ENCODE peak calls at places on chromosomes 4 and X, in nine cellular contexts. One of them, this sample, is unnamed.

GRCh38 chr4:113077611-113078010 is 28.2 kb downstream of the ANK2 start:
- DNase-seq in SK-N-MC: no peak
- DNase-seq in sigmoid colon: no peak
- DNase-seq in GM12878: no peak
- DNase-seq in HepG2: no peak
- DNase-seq in endothelial cell of umbilical vein: no peak
- DNase-seq in upper lobe of left lung: no peak
- DNase-seq in Panc1: no peak
- DNase-seq in suprapubic skin: no peak
- DNase-seq in this sample: no peak

GRCh38 chrX:38919202-38919601 is 117.9 kb downstream of the MID1IP1 start:
- DNase-seq in SK-N-MC: no peak
- DNase-seq in sigmoid colon: no peak
- DNase-seq in GM12878: peak; percentile 34
- DNase-seq in HepG2: no peak
- DNase-seq in endothelial cell of umbilical vein: no peak
- DNase-seq in upper lobe of left lung: no peak
- DNase-seq in Panc1: no peak
- DNase-seq in suprapubic skin: no peak
- DNase-seq in this sample: no peak

GRCh38 chr4:8709729-8710360 is 117.3 kb downstream of the CPZ start:
- DNase-seq in SK-N-MC: no peak
- DNase-seq in sigmoid colon: peak; percentile 29
- DNase-seq in GM12878: no peak
- DNase-seq in HepG2: no peak
- DNase-seq in endothelial cell of umbilical vein: no peak
- DNase-seq in upper lobe of left lung: no peak
- DNase-seq in Panc1: no peak
- DNase-seq in suprapubic skin: peak; percentile 63
- DNase-seq in this sample: peak; percentile 2

GRCh38 chr4:130233377-130234047 is 1137.6 kb downstream of the C4orf33 start:
- DNase-seq in SK-N-MC: no peak
- DNase-seq in sigmoid colon: no peak
- DNase-seq in GM12878: peak; percentile 35
- DNase-seq in HepG2: no peak
- DNase-seq in endothelial cell of umbilical vein: no peak
- DNase-seq in upper lobe of left lung: no peak
- DNase-seq in Panc1: no peak
- DNase-seq in suprapubic skin: no peak
- DNase-seq in this sample: no peak

GRCh38 chr4:167424338-167425256 is 190.3 kb upstream of the SPOCK3 start:
- DNase-seq in SK-N-MC: no peak
- DNase-seq in sigmoid colon: no peak
- DNase-seq in GM12878: no peak
- DNase-seq in HepG2: no peak
- DNase-seq in endothelial cell of umbilical vein: no peak
- DNase-seq in upper lobe of left lung: peak; percentile 18
- DNase-seq in Panc1: no peak
- DNase-seq in suprapubic skin: no peak
- DNase-seq in this sample: no peak

GRCh38 chr4:166012129-166013078 is 139.4 kb downstream of the TLL1 start:
- DNase-seq in SK-N-MC: no peak
- DNase-seq in sigmoid colon: no peak
- DNase-seq in GM12878: no peak
- DNase-seq in HepG2: no peak
- DNase-seq in endothelial cell of umbilical vein: no peak
- DNase-seq in upper lobe of left lung: no peak
- DNase-seq in Panc1: no peak
- DNase-seq in suprapubic skin: no peak
- DNase-seq in this sample: no peak

GRCh38 chr4:40515398-40516293 is 114.0 kb downstream of the RBM47 start:
- DNase-seq in SK-N-MC: no peak
- DNase-seq in sigmoid colon: no peak
- DNase-seq in GM12878: peak; percentile 95
- DNase-seq in HepG2: peak; percentile 64
- DNase-seq in endothelial cell of umbilical vein: no peak
- DNase-seq in upper lobe of left lung: no peak
- DNase-seq in Panc1: no peak
- DNase-seq in suprapubic skin: no peak
- DNase-seq in this sample: peak; percentile 86

GRCh38 chr4:156378053-156378665 is 424.5 kb upstream of the CTSO start:
- DNase-seq in SK-N-MC: no peak
- DNase-seq in sigmoid colon: no peak
- DNase-seq in GM12878: no peak
- DNase-seq in HepG2: peak; percentile 2
- DNase-seq in endothelial cell of umbilical vein: peak; percentile 56
- DNase-seq in upper lobe of left lung: no peak
- DNase-seq in Panc1: no peak
- DNase-seq in suprapubic skin: no peak
- DNase-seq in this sample: no peak

GRCh38 chrX:290476-291166 is 9.4 kb downstream of the PLCXD1 start:
- DNase-seq in SK-N-MC: no peak
- DNase-seq in sigmoid colon: peak; percentile 66
- DNase-seq in GM12878: no peak
- DNase-seq in HepG2: no peak
- DNase-seq in endothelial cell of umbilical vein: no peak
- DNase-seq in upper lobe of left lung: no peak
- DNase-seq in Panc1: no peak
- DNase-seq in suprapubic skin: peak; percentile 73
- DNase-seq in this sample: no peak

GRCh38 chrX:14398725-14399124 is 130.6 kb upstream of the GLRA2 start:
- DNase-seq in SK-N-MC: no peak
- DNase-seq in sigmoid colon: no peak
- DNase-seq in GM12878: no peak
- DNase-seq in HepG2: no peak
- DNase-seq in endothelial cell of umbilical vein: no peak
- DNase-seq in upper lobe of left lung: no peak
- DNase-seq in Panc1: no peak
- DNase-seq in suprapubic skin: no peak
- DNase-seq in this sample: peak; percentile 13

GRCh38 chr4:41873380-41874295 is 61.6 kb upstream of the TMEM33 start:
- DNase-seq in SK-N-MC: no peak
- DNase-seq in sigmoid colon: no peak
- DNase-seq in GM12878: no peak
- DNase-seq in HepG2: no peak
- DNase-seq in endothelial cell of umbilical vein: no peak
- DNase-seq in upper lobe of left lung: peak; percentile 70
- DNase-seq in Panc1: no peak
- DNase-seq in suprapubic skin: no peak
- DNase-seq in this sample: no peak

GRCh38 chrX:20320461-20321159 is 53.9 kb upstream of the RPS6KA3 start:
- DNase-seq in SK-N-MC: no peak
- DNase-seq in sigmoid colon: no peak
- DNase-seq in GM12878: peak; percentile 57
- DNase-seq in HepG2: peak; percentile 90
- DNase-seq in endothelial cell of umbilical vein: no peak
- DNase-seq in upper lobe of left lung: no peak
- DNase-seq in Panc1: no peak
- DNase-seq in suprapubic skin: no peak
- DNase-seq in this sample: no peak

GRCh38 chrX:41118156-41118555 is 32.9 kb downstream of the USP9X start:
- DNase-seq in SK-N-MC: no peak
- DNase-seq in sigmoid colon: no peak
- DNase-seq in GM12878: no peak
- DNase-seq in HepG2: no peak
- DNase-seq in endothelial cell of umbilical vein: no peak
- DNase-seq in upper lobe of left lung: no peak
- DNase-seq in Panc1: no peak
- DNase-seq in suprapubic skin: no peak
- DNase-seq in this sample: no peak

GRCh38 chrX:137033774-137034507 is at the start of gene GPR101:
- DNase-seq in SK-N-MC: no peak
- DNase-seq in sigmoid colon: no peak
- DNase-seq in GM12878: no peak
- DNase-seq in HepG2: no peak
- DNase-seq in endothelial cell of umbilical vein: no peak
- DNase-seq in upper lobe of left lung: peak; percentile 75
- DNase-seq in Panc1: no peak
- DNase-seq in suprapubic skin: no peak
- DNase-seq in this sample: no peak

GRCh38 chrX:123964155-123964554 is 2.6 kb downstream of the STAG2 start:
- DNase-seq in SK-N-MC: no peak
- DNase-seq in sigmoid colon: no peak
- DNase-seq in GM12878: no peak
- DNase-seq in HepG2: no peak
- DNase-seq in endothelial cell of umbilical vein: peak; percentile 20
- DNase-seq in upper lobe of left lung: no peak
- DNase-seq in Panc1: no peak
- DNase-seq in suprapubic skin: no peak
- DNase-seq in this sample: no peak

GRCh38 chrX:123967497-123967896 is 6.0 kb downstream of the STAG2 start:
- DNase-seq in SK-N-MC: no peak
- DNase-seq in sigmoid colon: no peak
- DNase-seq in GM12878: no peak
- DNase-seq in HepG2: no peak
- DNase-seq in endothelial cell of umbilical vein: no peak
- DNase-seq in upper lobe of left lung: no peak
- DNase-seq in Panc1: no peak
- DNase-seq in suprapubic skin: no peak
- DNase-seq in this sample: no peak

GRCh38 chrX:123968383-123969050 is 7.0 kb downstream of the STAG2 start:
- DNase-seq in SK-N-MC: no peak
- DNase-seq in sigmoid colon: no peak
- DNase-seq in GM12878: no peak
- DNase-seq in HepG2: no peak
- DNase-seq in endothelial cell of umbilical vein: no peak
- DNase-seq in upper lobe of left lung: no peak
- DNase-seq in Panc1: no peak
- DNase-seq in suprapubic skin: no peak
- DNase-seq in this sample: no peak

GRCh38 chrX:123962794-123963373 is 1.4 kb downstream of the STAG2 start:
- DNase-seq in SK-N-MC: peak; percentile 67
- DNase-seq in sigmoid colon: peak; percentile 97
- DNase-seq in GM12878: peak; percentile 68
- DNase-seq in HepG2: peak; percentile 88
- DNase-seq in endothelial cell of umbilical vein: peak; percentile 93
- DNase-seq in upper lobe of left lung: peak; percentile 85
- DNase-seq in Panc1: no peak
- DNase-seq in suprapubic skin: peak; percentile 92
- DNase-seq in this sample: peak; percentile 89

GRCh38 chrX:123965712-123966111 is 4.2 kb downstream of the STAG2 start:
- DNase-seq in SK-N-MC: no peak
- DNase-seq in sigmoid colon: no peak
- DNase-seq in GM12878: no peak
- DNase-seq in HepG2: no peak
- DNase-seq in endothelial cell of umbilical vein: no peak
- DNase-seq in upper lobe of left lung: no peak
- DNase-seq in Panc1: no peak
- DNase-seq in suprapubic skin: no peak
- DNase-seq in this sample: no peak
- H3K4me3 ChIP-seq in SK-N-MC: no peak overlapping the region
- H3K4me3 ChIP-seq in sigmoid colon: no peak overlapping the region
- H3K4me3 ChIP-seq in GM12878: peak overlapping the region; percentile 28
- H3K4me3 ChIP-seq in HepG2: no peak overlapping the region
- H3K4me3 ChIP-seq in endothelial cell of umbilical vein: no peak overlapping the region
- H3K4me3 ChIP-seq in upper lobe of left lung: no peak overlapping the region
- H3K4me3 ChIP-seq in Panc1: no peak overlapping the region
- H3K4me3 ChIP-seq in suprapubic skin: no peak overlapping the region
- H3K4me3 ChIP-seq in this sample: no peak overlapping the region

DNA sequence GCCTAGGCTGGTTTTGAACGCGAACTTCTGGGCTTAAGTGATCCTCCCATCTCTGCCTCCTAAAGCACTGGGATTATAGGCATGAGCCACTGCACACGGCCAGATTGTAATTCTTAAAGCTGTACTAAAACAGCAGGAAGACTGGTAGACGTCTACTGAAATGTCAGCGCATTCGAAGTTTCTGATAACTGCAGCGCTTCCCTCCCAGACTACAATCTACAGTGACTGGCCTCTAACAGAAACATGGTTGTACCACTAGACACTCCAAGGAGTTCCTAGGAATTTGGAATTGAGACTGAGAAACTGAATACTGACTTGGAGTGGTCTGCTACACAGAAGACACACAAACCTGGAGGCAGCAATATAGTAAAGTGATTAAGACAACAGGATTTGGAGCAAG is 997 bp downstream of the HELQ start:
- DNase-seq in SK-N-MC: no peak
- DNase-seq in sigmoid colon: no peak
- DNase-seq in GM12878: no peak
- DNase-seq in HepG2: no peak
- DNase-seq in endothelial cell of umbilical vein: no peak
- DNase-seq in upper lobe of left lung: no peak
- DNase-seq in Panc1: no peak
- DNase-seq in suprapubic skin: no peak
- DNase-seq in this sample: no peak
- H3K27ac ChIP-seq in SK-N-MC: no peak overlapping the region
- H3K27ac ChIP-seq in sigmoid colon: peak overlapping the region; percentile 99
- H3K27ac ChIP-seq in GM12878: peak overlapping the region; percentile 99
- H3K27ac ChIP-seq in HepG2: peak overlapping the region; percentile 93
- H3K27ac ChIP-seq in endothelial cell of umbilical vein: peak overlapping the region; percentile 88
- H3K27ac ChIP-seq in upper lobe of left lung: peak overlapping the region; percentile 96
- H3K27ac ChIP-seq in Panc1: peak overlapping the region; percentile 97
- H3K27ac ChIP-seq in suprapubic skin: peak overlapping the region; percentile 97
- H3K27ac ChIP-seq in this sample: peak overlapping the region; percentile 97

DNA sequence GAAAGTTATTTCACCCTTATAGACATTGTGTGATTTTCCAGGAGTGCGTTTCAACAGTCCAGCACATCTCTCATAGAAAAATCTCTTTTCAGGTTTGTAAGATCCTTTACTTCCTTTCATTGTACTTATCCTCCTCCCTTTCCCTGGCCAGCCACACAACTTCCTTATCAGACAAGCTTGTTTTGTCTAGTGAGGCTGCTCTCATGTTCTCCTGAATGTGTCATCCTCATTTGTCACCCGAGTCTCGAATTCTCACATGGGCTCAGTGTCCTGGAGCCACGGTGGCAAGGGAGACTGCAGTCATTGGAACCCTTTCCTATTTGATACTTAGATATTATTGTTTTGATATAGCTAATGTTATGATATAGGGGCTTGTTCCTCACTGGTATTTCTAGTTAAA is 16.9 kb downstream of the SYNPO2 start:
- DNase-seq in SK-N-MC: no peak
- DNase-seq in sigmoid colon: no peak
- DNase-seq in GM12878: no peak
- DNase-seq in HepG2: no peak
- DNase-seq in endothelial cell of umbilical vein: peak; percentile 77
- DNase-seq in upper lobe of left lung: no peak
- DNase-seq in Panc1: no peak
- DNase-seq in suprapubic skin: no peak
- DNase-seq in this sample: no peak
- TF ChIP-seq POLR2AphosphoS5 in SK-N-MC: no peak
- TF ChIP-seq POLR2AphosphoS5 in sigmoid colon: no peak
- TF ChIP-seq POLR2AphosphoS5 in GM12878: no peak
- TF ChIP-seq POLR2AphosphoS5 in HepG2: no peak
- TF ChIP-seq POLR2AphosphoS5 in endothelial cell of umbilical vein: no peak
- TF ChIP-seq POLR2AphosphoS5 in upper lobe of left lung: no peak
- TF ChIP-seq POLR2AphosphoS5 in Panc1: no peak
- TF ChIP-seq POLR2AphosphoS5 in suprapubic skin: no peak
- TF ChIP-seq POLR2AphosphoS5 in this sample: no peak

DNA sequence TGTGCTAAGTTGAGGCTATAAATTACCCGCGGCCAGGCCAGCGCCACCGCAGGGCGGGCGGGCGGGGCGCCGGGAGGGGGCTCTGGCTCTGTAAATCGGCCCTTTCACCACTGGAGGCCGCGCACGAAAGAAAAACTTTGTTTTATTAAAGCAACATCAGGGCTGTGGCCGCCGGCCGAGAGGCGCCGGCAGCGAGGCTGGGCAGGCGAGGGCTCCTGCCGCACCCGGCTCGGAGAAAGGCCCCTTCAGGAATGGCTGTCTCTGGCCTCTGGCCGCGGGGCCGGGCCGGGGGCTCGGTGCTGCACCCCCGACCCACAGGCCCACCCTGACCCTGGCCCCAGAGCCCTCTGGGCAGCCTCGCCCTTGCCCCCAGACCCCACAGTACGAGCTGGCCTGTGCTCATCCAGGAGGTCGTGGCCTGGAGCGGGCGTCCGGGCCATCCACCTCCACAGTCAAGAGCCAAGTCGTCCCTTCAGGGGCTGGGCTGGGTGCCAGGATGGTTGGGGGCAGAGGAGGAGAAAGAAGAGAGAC is 29.5 kb upstream of the FGFR3 start:
- DNase-seq in SK-N-MC: no peak
- DNase-seq in sigmoid colon: no peak
- DNase-seq in GM12878: no peak
- DNase-seq in HepG2: peak; percentile 73
- DNase-seq in endothelial cell of umbilical vein: peak; percentile 19
- DNase-seq in upper lobe of left lung: no peak
- DNase-seq in Panc1: no peak
- DNase-seq in suprapubic skin: no peak
- DNase-seq in this sample: peak; percentile 23
- H3K4me3 ChIP-seq in SK-N-MC: no peak overlapping the region
- H3K4me3 ChIP-seq in sigmoid colon: peak overlapping the region; percentile 39
- H3K4me3 ChIP-seq in GM12878: no peak overlapping the region
- H3K4me3 ChIP-seq in HepG2: peak overlapping the region; percentile 74
- H3K4me3 ChIP-seq in endothelial cell of umbilical vein: no peak overlapping the region
- H3K4me3 ChIP-seq in upper lobe of left lung: peak overlapping the region; percentile 26
- H3K4me3 ChIP-seq in Panc1: no peak overlapping the region
- H3K4me3 ChIP-seq in suprapubic skin: peak overlapping the region; percentile 41
- H3K4me3 ChIP-seq in this sample: peak overlapping the region; percentile 5

This sample was measured in transverse colon.